ENCODE peak calls at places on chromosomes 11 and 22, in six cellular contexts. W, O, U, F, R and G are unnamed samples.

GRCh38 chr11:58394195-58394594 is 12.5 kb downstream of the OR5B3 start:
- DNase-seq in W (peak), O (peak), U (no peak), F (no peak), R (peak), G (no peak)

GRCh38 chr11:13256216-13256615 is 21.4 kb upstream of the BMAL1 start:
- DNase-seq in W (peak), O (no peak), U (no peak), F (no peak), R (no peak), G (no peak)

GRCh38 chr11:95284057-95285052 is 53.4 kb upstream of the SESN3 start:
- DNase-seq in W (peak), O (no peak), U (no peak), F (no peak), R (peak), G (no peak)

GRCh38 chr11:72821221-72821919 is 7.2 kb downstream of the ATG16L2 start:
- DNase-seq in W (no peak), O (no peak), U (no peak), F (peak), R (no peak), G (no peak)

GRCh38 chr11:100918551-100919500 is 210.8 kb downstream of the PGR start:
- DNase-seq in W (no peak), O (peak), U (no peak), F (no peak), R (no peak), G (no peak)

GRCh38 chr22:42401562-42402334 is 30.5 kb downstream of the NFAM1 start:
- DNase-seq in W (peak), O (no peak), U (no peak), F (no peak), R (no peak), G (no peak)

GRCh38 chr11:72111803-72112540 is 523 bp downstream of the ANAPC15 start:
- DNase-seq in W (peak), O (peak), U (peak), F (peak), R (peak), G (peak)

GRCh38 chr22:18950141-18950540 is 14.0 kb upstream of the PRODH start:
- DNase-seq in W (no peak), O (no peak), U (no peak), F (no peak), R (no peak), G (no peak)

GRCh38 chr11:79942071-79942470 is 501.2 kb upstream of the TENM4 start:
- DNase-seq in W (peak), O (no peak), U (no peak), F (no peak), R (no peak), G (no peak)

DNA sequence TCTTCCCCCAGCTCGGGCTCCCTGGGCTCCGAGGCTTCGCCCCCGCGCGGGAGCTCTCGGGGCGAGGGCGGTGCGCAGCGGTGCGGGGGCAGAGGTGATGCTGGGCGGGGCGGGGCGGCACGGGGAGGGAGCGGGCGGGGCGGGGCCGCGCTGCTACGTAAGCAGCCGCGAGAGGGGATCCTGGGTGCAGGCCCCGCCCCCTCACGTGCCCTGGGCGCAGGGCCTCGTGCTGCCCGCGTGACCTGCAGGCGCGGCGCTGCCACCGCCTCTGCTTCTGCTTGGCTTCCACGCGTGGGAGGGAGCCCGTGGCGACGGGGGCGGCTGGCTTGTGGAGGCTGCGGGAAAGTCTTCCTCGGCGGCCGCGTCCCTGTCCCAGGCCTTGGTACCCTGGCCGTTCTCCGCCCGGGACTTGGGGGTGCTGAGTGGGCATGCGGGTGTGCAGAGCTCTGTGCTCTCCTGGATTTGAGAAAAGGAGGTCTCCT is 132.6 kb upstream of the HSD17B12 start:
- DNase-seq in W (no peak), O (peak), U (peak), F (peak), R (no peak), G (no peak)
- H2AFZ ChIP-seq in W (peak), O (no peak), U (no peak), F (no peak), R (no peak), G (no peak)

DNA sequence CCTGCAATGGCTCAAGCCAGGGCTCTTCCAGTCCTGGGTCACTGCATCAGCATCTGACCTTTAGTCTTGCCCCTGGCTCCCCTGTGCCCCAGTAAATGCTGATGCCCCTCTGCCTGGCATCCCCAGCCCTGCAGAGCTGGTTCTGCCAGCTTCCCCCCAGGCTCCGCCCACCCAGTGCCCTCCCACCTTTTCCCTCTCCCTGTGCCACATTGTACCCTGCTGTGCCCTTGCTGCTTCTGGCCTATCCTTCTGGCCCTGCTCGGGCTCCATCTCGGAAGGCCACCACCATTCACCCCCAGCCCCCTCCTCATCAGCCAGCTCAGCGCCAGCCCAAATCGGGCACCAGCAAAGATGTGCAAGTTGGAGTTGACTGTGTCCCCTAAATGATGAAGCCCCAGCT is 7.4 kb downstream of the CAPN5 start:
- DNase-seq in W (no peak), O (no peak), U (peak), F (no peak), R (no peak), G (no peak)
- H2AFZ ChIP-seq in W (no peak), O (no peak), U (peak), F (no peak), R (no peak), G (no peak)

GRCh38 chr22:32623943-32624342 is 149.3 kb downstream of the FBXO7 start:
- DNase-seq in W (no peak), O (peak), U (no peak), F (no peak), R (peak), G (no peak)

GRCh38 chr22:32621656-32622003 is 147.0 kb downstream of the FBXO7 start:
- DNase-seq in W (no peak), O (no peak), U (no peak), F (no peak), R (no peak), G (no peak)

GRCh38 chr22:32622762-32623147 is 148.1 kb downstream of the FBXO7 start:
- DNase-seq in W (no peak), O (no peak), U (no peak), F (no peak), R (no peak), G (no peak)

GRCh38 chr22:32620992-32621391 is 146.4 kb downstream of the FBXO7 start:
- DNase-seq in W (no peak), O (no peak), U (no peak), F (peak), R (no peak), G (no peak)

DNA sequence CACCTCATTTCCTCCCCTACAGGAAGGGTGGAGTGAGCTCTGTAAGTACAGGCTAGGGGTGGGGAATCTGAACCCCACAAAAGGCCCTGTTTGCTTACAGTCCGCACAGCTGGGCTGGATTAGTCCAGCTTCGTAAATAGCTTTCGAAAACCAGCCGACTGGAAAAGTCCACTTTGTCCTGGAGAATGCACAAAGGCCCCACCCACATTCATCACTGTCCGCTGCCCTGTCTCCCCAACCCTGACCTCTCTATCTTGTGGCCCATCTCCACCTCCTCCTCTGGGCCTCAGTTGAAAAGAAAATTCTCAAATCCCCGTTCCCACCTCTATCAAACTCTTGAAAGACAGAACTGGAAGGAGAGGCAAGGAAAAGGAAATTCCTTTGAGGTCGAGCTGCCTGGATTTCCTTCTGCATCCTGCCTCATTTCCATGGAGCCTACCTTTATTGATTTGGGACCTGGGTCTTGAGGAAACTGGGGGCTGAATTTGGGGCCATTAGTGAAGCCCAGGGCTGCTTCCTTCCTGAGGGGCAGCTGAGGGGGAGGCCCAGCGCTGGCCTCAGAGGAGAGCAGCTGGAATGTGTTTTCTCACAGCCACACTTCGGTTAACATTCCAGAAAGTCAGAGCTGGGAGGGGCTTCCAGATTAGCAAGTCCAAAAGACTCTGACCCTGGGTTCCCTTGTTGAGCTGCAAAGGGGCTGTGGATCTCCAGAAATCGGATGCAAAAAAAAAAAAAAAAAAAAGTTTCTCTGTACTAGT is 147.6 kb downstream of the FBXO7 start:
- DNase-seq in W (no peak), O (peak), U (no peak), F (peak), R (peak), G (no peak)
- H2AFZ ChIP-seq in W (no peak), O (no peak), U (no peak), F (no peak), R (peak), G (no peak)

DNA sequence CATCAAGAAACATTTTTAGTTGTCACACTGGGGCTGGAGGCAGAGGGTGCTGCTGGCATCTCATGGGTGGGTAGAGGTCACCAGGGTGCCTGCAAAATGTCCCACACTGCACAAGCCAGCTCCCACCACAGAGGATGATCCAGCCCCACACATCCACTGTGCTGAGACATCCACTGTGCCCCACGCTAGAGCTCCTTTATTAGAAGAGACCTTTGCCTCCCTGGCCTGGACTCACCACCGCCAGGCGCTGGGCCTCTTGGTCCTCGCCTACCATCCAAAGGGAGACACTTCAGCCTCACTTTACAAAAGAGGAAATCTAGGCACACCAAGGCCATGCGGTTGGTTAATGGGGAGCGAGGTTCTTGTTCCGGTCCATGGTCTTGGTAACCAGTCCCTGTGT is 3.4 kb upstream of the ANO1 start:
- DNase-seq in W (no peak), O (no peak), U (no peak), F (no peak), R (no peak), G (no peak)
- H2AFZ ChIP-seq in W (no peak), O (no peak), U (no peak), F (no peak), R (no peak), G (no peak)

GRCh38 chr11:118888398-118888797 is 4.7 kb downstream of the CXCR5 start:
- DNase-seq in W (no peak), O (no peak), U (no peak), F (no peak), R (no peak), G (no peak)
- H2AFZ ChIP-seq in W (no peak), O (no peak), U (no peak), F (no peak), R (peak), G (no peak)

DNA sequence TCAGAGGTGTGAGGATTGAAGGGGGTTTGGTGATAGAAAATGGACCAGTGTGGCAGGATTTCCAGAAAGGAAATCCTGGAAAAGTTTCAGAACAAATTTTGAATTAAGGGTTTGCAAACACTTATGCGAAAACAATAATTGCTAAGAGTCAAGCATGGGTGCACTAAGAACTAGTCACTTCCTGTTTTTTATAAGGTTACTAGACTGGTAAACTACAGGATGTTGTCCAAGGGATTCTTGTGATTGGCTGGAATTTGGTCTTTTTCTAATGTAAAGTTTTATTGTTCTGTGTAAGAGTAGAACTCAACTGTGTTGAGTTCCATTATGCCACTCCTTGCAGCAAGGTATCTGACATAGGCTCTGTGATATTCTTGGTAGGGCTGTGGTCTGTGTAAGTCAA is 54.1 kb downstream of the LIF start:
- DNase-seq in W (no peak), O (no peak), U (no peak), F (no peak), R (no peak), G (no peak)
- H2AFZ ChIP-seq in W (peak), O (no peak), U (no peak), F (peak), R (no peak), G (no peak)

GRCh38 chr11:102986815-102987214 is 31.3 kb upstream of the MMP13 start:
- DNase-seq in W (peak), O (peak), U (no peak), F (no peak), R (peak), G (no peak)
- H2AFZ ChIP-seq in W (no peak), O (no peak), U (peak), F (no peak), R (no peak), G (no peak)

GRCh38 chr22:23109441-23109978 is 32.3 kb downstream of the RSPH14 start:
- DNase-seq in W (no peak), O (no peak), U (no peak), F (no peak), R (no peak), G (no peak)

GRCh38 chr22:23112472-23113012 is 29.2 kb downstream of the RSPH14 start:
- DNase-seq in W (no peak), O (no peak), U (no peak), F (no peak), R (no peak), G (no peak)

GRCh38 chr22:23110190-23110921 is 31.4 kb downstream of the RSPH14 start:
- DNase-seq in W (no peak), O (no peak), U (peak), F (no peak), R (no peak), G (no peak)

GRCh38 chr22:23109079-23109347 is 32.8 kb downstream of the RSPH14 start:
- DNase-seq in W (no peak), O (no peak), U (no peak), F (no peak), R (no peak), G (no peak)

DNA sequence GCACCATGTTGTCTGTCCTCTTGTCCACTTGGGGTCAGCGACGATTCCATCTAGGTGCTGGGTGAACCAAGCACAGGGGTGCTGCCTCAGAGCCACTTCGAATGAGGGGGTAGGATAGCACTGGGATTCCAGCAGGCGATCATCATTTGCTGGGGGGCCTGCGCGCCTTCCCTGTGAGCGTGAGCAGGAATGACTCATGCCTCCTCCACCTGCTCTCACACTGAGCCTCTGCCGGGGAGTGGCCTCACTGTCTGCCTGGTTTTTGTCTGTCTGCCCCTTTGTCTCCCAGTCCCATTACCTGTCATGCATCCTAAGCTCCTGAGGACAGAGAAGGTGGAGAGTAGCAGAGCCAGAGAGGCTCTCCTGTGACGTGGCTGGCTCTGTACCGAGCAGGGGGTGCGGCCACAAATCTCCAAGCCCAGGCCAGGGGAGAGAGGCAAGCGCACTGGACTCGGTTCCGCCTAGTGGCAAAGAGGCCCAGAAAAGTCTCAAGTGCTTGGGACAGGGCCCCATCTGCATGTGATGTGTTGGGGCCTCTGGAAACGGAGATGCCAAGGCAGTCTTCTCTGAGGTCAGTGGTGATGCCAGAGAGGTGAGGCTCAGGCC is 30.8 kb downstream of the RSPH14 start:
- DNase-seq in W (no peak), O (no peak), U (no peak), F (no peak), R (no peak), G (no peak)
- H2AFZ ChIP-seq in W (no peak), O (no peak), U (no peak), F (no peak), R (no peak), G (no peak)

GRCh38 chr11:76232026-76232665 is 25.8 kb upstream of the WNT11 start:
- DNase-seq in W (no peak), O (no peak), U (no peak), F (no peak), R (no peak), G (no peak)
- H2AFZ ChIP-seq in W (no peak), O (no peak), U (no peak), F (no peak), R (no peak), G (no peak)

DNA sequence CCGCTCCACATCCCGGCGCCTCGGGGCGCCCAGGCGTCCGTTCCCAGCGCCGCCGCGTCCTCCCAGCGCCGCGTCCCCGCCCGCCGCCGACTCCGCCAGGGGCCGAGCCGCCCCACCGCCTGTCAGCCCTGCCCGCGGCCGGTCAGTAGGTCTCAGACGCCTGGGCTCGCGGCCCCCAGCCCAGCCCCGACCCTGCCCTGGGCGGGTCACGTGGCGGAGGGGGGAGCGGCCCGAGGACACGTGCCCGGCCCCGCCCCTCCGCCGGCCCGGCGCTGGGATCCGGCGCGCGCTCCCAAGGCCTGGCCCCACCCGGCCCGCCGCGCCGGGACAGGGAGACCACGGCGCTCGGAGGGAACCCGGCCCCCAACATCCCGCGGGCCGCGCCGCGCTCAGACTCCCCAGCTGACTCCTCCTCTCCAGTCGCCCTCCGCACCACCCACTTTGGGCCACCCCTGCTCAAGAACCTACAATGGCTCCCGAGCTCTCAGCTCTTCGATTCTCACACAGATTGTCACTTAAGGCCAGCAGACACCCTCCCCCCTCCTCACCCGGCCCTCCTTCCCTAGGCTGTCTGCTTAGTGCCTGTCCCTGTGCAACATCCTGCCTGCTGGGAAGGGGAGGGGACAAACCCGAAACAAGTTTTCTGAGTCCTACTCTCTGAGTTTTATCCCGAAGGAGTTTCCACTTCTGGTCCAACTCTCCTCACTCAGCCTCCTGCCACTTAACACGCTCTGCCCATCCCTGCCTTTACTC is at the start of gene RAB3IL1:
- DNase-seq in W (no peak), O (peak), U (peak), F (peak), R (no peak), G (no peak)
- H2AFZ ChIP-seq in W (peak), O (no peak), U (peak), F (peak), R (peak), G (no peak)